ENCODE peak calls at places on chromosomes 2 and 18, in seven cellular contexts. C is AG10803, W is cardiac fibroblast, S is heart right ventricle, V is endothelial cell of umbilical vein, A is lung, T is GM13977. E is an unnamed sample.

GRCh38 chr2:58535182-58535581 is 294.1 kb upstream of the FANCL start:
- DNase-seq in A (no peak), S (no peak), W (no peak), V (no peak), C (no peak), T (no peak), E (no peak)

GRCh38 chr2:215613265-215613664 is 177.4 kb upstream of the FN1 start:
- DNase-seq in T (no peak), V (no peak), W (no peak), C (no peak), A (no peak), S (no peak), E (no peak)

GRCh38 chr2:96095116-96095636 is 21.2 kb downstream of the ADRA2B start:
- DNase-seq in T (no peak), A (no peak), C (no peak), W (no peak), S (no peak), V (no peak), E (peak)

GRCh38 chr18:78431606-78432005 is 548.0 kb upstream of the SALL3 start:
- DNase-seq in A (no peak), C (no peak), T (no peak), V (no peak), S (no peak), W (no peak), E (no peak)

GRCh38 chr2:25161055-25161781 is 7.2 kb downstream of the POMC start:
- DNase-seq in S (peak), A (peak), C (peak), T (peak), V (peak), W (peak), E (peak)

GRCh38 chr2:11305958-11306357 is 38.5 kb downstream of the ROCK2 start:
- DNase-seq in T (no peak), V (no peak), C (peak), S (no peak), A (no peak), W (peak), E (no peak)

GRCh38 chr2:177239934-177240600 is 24.5 kb downstream of the NFE2L2 start:
- DNase-seq in W (peak), V (peak), T (peak), A (peak), S (no peak), C (peak), E (peak)

GRCh38 chr2:201984800-201985525 is 48.7 kb upstream of the FZD7 start:
- DNase-seq in A (no peak), T (no peak), S (no peak), W (no peak), C (no peak), V (no peak), E (no peak)

GRCh38 chr2:171205551-171205950 is 44.9 kb upstream of the TLK1 start:
- DNase-seq in T (no peak), C (no peak), A (no peak), S (no peak), W (no peak), V (no peak), E (no peak)

GRCh38 chr2:200985806-200986205 is 22.3 kb upstream of the ORC2 start:
- DNase-seq in T (no peak), V (no peak), C (peak), S (no peak), A (no peak), W (peak), E (no peak)

GRCh38 chr18:11955299-11956029 is 25.8 kb upstream of the IMPA2 start:
- DNase-seq in V (peak), T (no peak), S (peak), W (peak), C (peak), A (peak), E (no peak)

GRCh38 chr2:8281950-8282857 is 399.7 kb upstream of the ID2 start:
- DNase-seq in V (no peak), C (no peak), S (no peak), W (no peak), A (no peak), T (no peak), E (no peak)

GRCh38 chr2:28142403-28142802 is 250.3 kb upstream of the FOSL2 start:
- DNase-seq in A (no peak), S (no peak), T (no peak), C (peak), V (peak), W (peak), E (no peak)

GRCh38 chr2:219350938-219351280 is 18.4 kb upstream of the RESP18 start:
- DNase-seq in W (peak), C (peak), S (no peak), T (no peak), A (no peak), V (no peak), E (no peak)

GRCh38 chr2:8662239-8662879 is 19.5 kb upstream of the ID2 start:
- DNase-seq in V (no peak), S (no peak), T (no peak), W (peak), C (peak), A (no peak), E (no peak)

GRCh38 chr2:72148975-72149555 is 1.4 kb upstream of the CYP26B1 start:
- DNase-seq in V (peak), T (peak), C (peak), W (peak), S (peak), A (peak), E (peak)

GRCh38 chr2:18896106-18896505 is 306.7 kb upstream of the NT5C1B start:
- DNase-seq in V (no peak), C (peak), A (no peak), W (peak), T (no peak), S (no peak), E (no peak)

GRCh38 chr2:143968360-143968759 is 551.6 kb downstream of the ZEB2 start:
- DNase-seq in T (no peak), S (no peak), W (no peak), A (no peak), V (no peak), C (no peak), E (no peak)

GRCh38 chr2:68812256-68812655 is 58.9 kb downstream of the BMP10 start:
- DNase-seq in C (no peak), W (no peak), A (peak), S (no peak), T (no peak), V (no peak), E (peak)

GRCh38 chr18:49074505-49074904 is 123.7 kb upstream of the SMAD7 start:
- DNase-seq in T (no peak), V (no peak), W (no peak), S (no peak), C (no peak), A (no peak), E (no peak)

DNA sequence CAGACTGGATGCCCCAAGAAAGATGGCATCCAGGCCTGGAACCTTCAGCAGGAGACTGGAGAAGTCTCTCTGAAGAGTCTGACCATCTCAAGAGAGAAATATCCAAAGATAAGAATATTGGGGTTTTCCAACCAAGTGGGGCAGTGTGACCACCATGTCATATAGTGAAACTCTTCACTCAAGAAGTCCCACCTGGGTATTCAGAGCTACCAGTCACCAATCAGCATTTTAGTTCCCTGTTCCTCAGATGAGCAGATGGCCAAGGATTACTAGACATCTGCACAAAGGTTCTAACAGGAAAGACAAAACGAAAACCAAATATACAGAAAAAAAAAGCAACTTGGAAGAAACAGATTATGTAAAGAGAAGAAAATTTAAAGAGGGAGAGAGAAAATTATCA is 38.5 kb upstream of the CXCR4 start:
- DNase-seq in C (no peak), T (no peak), S (no peak), W (no peak), A (no peak), V (no peak), E (no peak)
- TF ChIP-seq CTCF in C (no peak), T (no peak), S (no peak), W (no peak), A (no peak), V (no peak), E (no peak)

DNA sequence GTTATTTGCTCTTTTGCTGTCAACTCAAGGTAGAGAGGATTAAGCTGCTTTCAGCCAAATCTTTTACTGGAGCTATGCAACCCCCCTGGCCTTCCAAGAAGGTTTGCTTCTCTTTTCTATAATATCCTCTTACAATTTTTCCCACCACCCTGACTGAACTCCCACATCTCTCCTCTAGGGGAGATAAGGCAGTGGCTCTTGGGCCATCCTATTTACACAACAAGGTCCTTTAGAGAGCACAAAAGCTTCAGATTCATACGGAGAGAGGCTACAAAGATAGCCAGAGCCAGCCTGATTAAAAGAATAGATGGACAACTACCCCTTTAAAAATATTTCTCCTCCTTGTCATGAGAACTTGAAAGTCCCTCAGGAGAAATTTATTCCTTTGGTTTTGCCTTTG is 95.7 kb downstream of the TPGS2 start:
- DNase-seq in V (no peak), C (no peak), W (no peak), T (no peak), A (no peak), S (no peak), E (no peak)
- TF ChIP-seq CTCF in V (no peak), C (no peak), W (peak), T (no peak), A (no peak), S (no peak), E (no peak)

GRCh38 chr2:223674998-223675609 is 72.9 kb upstream of the SCG2 start:
- DNase-seq in S (no peak), T (no peak), C (peak), V (peak), A (no peak), W (peak), E (no peak)
- TF ChIP-seq CTCF in S (peak), T (peak), C (peak), V (peak), A (no peak), W (peak), E (no peak)

GRCh38 chr2:234996467-234997270 is 44.9 kb downstream of the SH3BP4 start:
- DNase-seq in S (no peak), W (peak), V (peak), A (no peak), C (peak), T (no peak), E (no peak)
- TF ChIP-seq CTCF in S (no peak), W (peak), V (peak), A (no peak), C (peak), T (no peak), E (no peak)